ENCODE peak calls at places on chromosome 3, in six cellular contexts. N is H9, L is IMR-90, V is H1, Y is neuronal stem cell, T is trophoblast cell. O is an unnamed sample.

GRCh38 chr3:81268526-81268925 is 492.9 kb downstream of the GBE1 start:
- DNase-seq in N (no peak), L (no peak), V (no peak), Y (no peak), T (no peak), O (no peak)

GRCh38 chr3:128083396-128083795 is 31.2 kb downstream of the SEC61A1 start:
- DNase-seq in N (no peak), L (no peak), V (no peak), Y (no peak), T (no peak), O (no peak)

GRCh38 chr3:135091956-135092355 is 296.9 kb downstream of the EPHB1 start:
- DNase-seq in N (no peak), L (no peak), V (no peak), Y (no peak), T (no peak), O (no peak)

GRCh38 chr3:105352976-105353375 is 13.7 kb upstream of the ALCAM start:
- DNase-seq in N (no peak), L (peak; percentile 58), V (no peak), Y (no peak), T (peak; percentile 27), O (peak; percentile 33)

GRCh38 chr3:7333125-7333524 is 472.2 kb downstream of the GRM7 start:
- DNase-seq in N (peak; percentile 52), L (no peak), V (peak; percentile 46), Y (no peak), T (no peak), O (no peak)

GRCh38 chr3:142279965-142280590 is 54.7 kb upstream of the GK5 start:
- DNase-seq in N (peak; percentile 56), L (peak; percentile 80), V (no peak), Y (peak; percentile 56), T (peak; percentile 87), O (peak; percentile 79)

GRCh38 chr3:25021816-25022215 is 406.2 kb upstream of the RARB start:
- DNase-seq in N (no peak), L (peak; percentile 16), V (no peak), Y (no peak), T (peak; percentile 43), O (peak; percentile 51)

GRCh38 chr3:48989126-48989795 is 780 bp upstream of the P4HTM start:
- DNase-seq in N (no peak), L (peak; percentile 4), V (no peak), Y (no peak), T (no peak), O (peak; percentile 95)

GRCh38 chr3:69359339-69359893 is 26.5 kb downstream of the FRMD4B start:
- DNase-seq in N (no peak), L (no peak), V (no peak), Y (no peak), T (no peak), O (no peak)

GRCh38 chr3:61111764-61112163 is 139.5 kb downstream of the FHIT start:
- DNase-seq in N (no peak), L (no peak), V (no peak), Y (no peak), T (no peak), O (no peak)

GRCh38 chr3:37348736-37349396 is 174.5 kb upstream of the LRRFIP2 start:
- DNase-seq in N (no peak), L (no peak), V (no peak), Y (no peak), T (no peak), O (no peak)

GRCh38 chr3:168002786-168003368 is 92.8 kb downstream of the GOLIM4 start:
- DNase-seq in N (no peak), L (peak; percentile 47), V (no peak), Y (no peak), T (no peak), O (peak; percentile 22)

GRCh38 chr3:143261848-143262247 is 142.3 kb downstream of the CHST2 start:
- DNase-seq in N (no peak), L (no peak), V (no peak), Y (no peak), T (no peak), O (no peak)

DNA sequence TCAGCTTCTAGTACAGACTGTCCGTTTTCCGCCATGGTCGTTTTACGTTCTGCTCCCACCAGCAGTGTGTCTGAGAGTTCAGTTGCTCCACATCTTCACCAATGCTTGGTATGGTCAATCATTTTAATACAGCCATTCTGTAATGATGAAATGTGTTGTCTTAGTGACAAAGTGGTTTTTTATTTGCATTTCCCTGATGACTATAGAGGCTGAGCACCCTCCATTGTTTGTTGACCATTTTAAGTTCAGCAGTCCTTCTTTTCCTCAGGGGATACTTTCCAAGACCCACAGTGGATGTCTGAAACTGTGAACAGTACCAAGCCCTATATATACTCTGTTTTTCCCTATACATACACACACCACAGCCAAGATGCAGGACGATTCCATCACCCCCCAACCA is 55.8 kb downstream of the C3orf20 start:
- DNase-seq in N (no peak), L (no peak), V (no peak), Y (no peak), T (no peak), O (no peak)
- H4K91ac ChIP-seq in N (no peak overlapping the region), L (no peak overlapping the region), V (no peak overlapping the region), Y (no peak overlapping the region), T (no peak overlapping the region), O (no peak overlapping the region)

GRCh38 chr3:64191822-64192221 is 33.4 kb downstream of the PRICKLE2 start:
- DNase-seq in N (no peak), L (no peak), V (no peak), Y (no peak), T (no peak), O (no peak)
- H3K9ac ChIP-seq in N (no peak overlapping the region), L (no peak overlapping the region), V (no peak overlapping the region), Y (no peak overlapping the region), T (no peak overlapping the region), O (peak overlapping the region; percentile 60)

DNA sequence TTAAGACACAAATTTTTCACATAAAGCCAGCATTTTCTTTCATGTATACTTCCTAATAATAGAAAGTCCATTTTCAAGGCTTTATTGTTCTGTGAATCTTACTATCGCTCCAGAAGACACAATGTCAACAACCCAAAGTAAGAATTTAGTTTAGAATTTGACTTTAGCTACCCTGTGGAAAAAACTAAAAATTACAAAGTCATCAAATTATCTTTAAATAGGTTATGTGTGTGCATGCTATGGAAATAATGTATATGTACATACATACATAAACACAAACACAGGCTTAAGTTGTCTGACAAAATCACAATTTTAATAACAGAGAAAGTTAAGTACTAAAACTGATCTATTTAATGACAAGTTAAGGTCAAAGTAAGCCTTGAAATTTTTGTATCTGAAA is 20.2 kb upstream of the XXYLT1 start:
- DNase-seq in N (no peak), L (no peak), V (no peak), Y (no peak), T (no peak), O (no peak)
- H4K91ac ChIP-seq in N (no peak overlapping the region), L (no peak overlapping the region), V (no peak overlapping the region), Y (no peak overlapping the region), T (no peak overlapping the region), O (no peak overlapping the region)

GRCh38 chr3:139533781-139534443 is 5.6 kb downstream of the RBP1 start:
- DNase-seq in N (no peak), L (peak; percentile 65), V (no peak), Y (no peak), T (no peak), O (peak; percentile 4)
- H3K9ac ChIP-seq in N (no peak overlapping the region), L (peak overlapping the region; percentile 24), V (no peak overlapping the region), Y (no peak overlapping the region), T (no peak overlapping the region), O (no peak overlapping the region)

O was measured in mesenchymal stem cell.